ENCODE peak calls at places on chromosomes 12 and 14, in five cellular contexts. One of them, this sample, is unnamed.

GRCh38 chr14:96299441-96299840 is 43.4 kb downstream of the BDKRB1 start:
- DNase-seq in activated naive CD8-positive, alpha-beta T cell treated with anti-CD3 and anti-CD28 coated beads for 36 hours: no peak
- DNase-seq in NCI-H1105: no peak
- DNase-seq in activated effector memory CD4-positive, alpha-beta T cell treated with Interleukin-2 at 50 U/mL for 16 hours: no peak
- DNase-seq in astrocyte of the hippocampus: no peak
- DNase-seq in this sample: no peak

GRCh38 chr12:113277511-113277910 is 56.2 kb downstream of the TPCN1 start:
- DNase-seq in activated naive CD8-positive, alpha-beta T cell treated with anti-CD3 and anti-CD28 coated beads for 36 hours: no peak
- DNase-seq in NCI-H1105: no peak
- DNase-seq in activated effector memory CD4-positive, alpha-beta T cell treated with Interleukin-2 at 50 U/mL for 16 hours: no peak
- DNase-seq in astrocyte of the hippocampus: no peak
- DNase-seq in this sample: no peak

GRCh38 chr14:103723176-103724081 is 7.8 kb downstream of the ZFYVE21 start:
- DNase-seq in activated naive CD8-positive, alpha-beta T cell treated with anti-CD3 and anti-CD28 coated beads for 36 hours: no peak
- DNase-seq in NCI-H1105: no peak
- DNase-seq in activated effector memory CD4-positive, alpha-beta T cell treated with Interleukin-2 at 50 U/mL for 16 hours: no peak
- DNase-seq in astrocyte of the hippocampus: peak
- DNase-seq in this sample: no peak

GRCh38 chr12:14952295-14952995 is 9.0 kb downstream of the ARHGDIB start:
- DNase-seq in activated naive CD8-positive, alpha-beta T cell treated with anti-CD3 and anti-CD28 coated beads for 36 hours: no peak
- DNase-seq in NCI-H1105: no peak
- DNase-seq in activated effector memory CD4-positive, alpha-beta T cell treated with Interleukin-2 at 50 U/mL for 16 hours: no peak
- DNase-seq in astrocyte of the hippocampus: peak
- DNase-seq in this sample: no peak

GRCh38 chr12:40017488-40017887 is 88.4 kb downstream of the SLC2A13 start:
- DNase-seq in activated naive CD8-positive, alpha-beta T cell treated with anti-CD3 and anti-CD28 coated beads for 36 hours: no peak
- DNase-seq in NCI-H1105: no peak
- DNase-seq in activated effector memory CD4-positive, alpha-beta T cell treated with Interleukin-2 at 50 U/mL for 16 hours: no peak
- DNase-seq in astrocyte of the hippocampus: no peak
- DNase-seq in this sample: no peak

GRCh38 chr12:47067778-47068431 is 11.5 kb upstream of the PCED1B start:
- DNase-seq in activated naive CD8-positive, alpha-beta T cell treated with anti-CD3 and anti-CD28 coated beads for 36 hours: no peak
- DNase-seq in NCI-H1105: no peak
- DNase-seq in activated effector memory CD4-positive, alpha-beta T cell treated with Interleukin-2 at 50 U/mL for 16 hours: no peak
- DNase-seq in astrocyte of the hippocampus: no peak
- DNase-seq in this sample: no peak

GRCh38 chr14:99687284-99688209 is 3.4 kb downstream of the CYP46A1 start:
- DNase-seq in activated naive CD8-positive, alpha-beta T cell treated with anti-CD3 and anti-CD28 coated beads for 36 hours: peak
- DNase-seq in NCI-H1105: no peak
- DNase-seq in activated effector memory CD4-positive, alpha-beta T cell treated with Interleukin-2 at 50 U/mL for 16 hours: no peak
- DNase-seq in astrocyte of the hippocampus: no peak
- DNase-seq in this sample: peak

GRCh38 chr12:52437508-52437907 is 3.3 kb upstream of the KRT75 start:
- DNase-seq in activated naive CD8-positive, alpha-beta T cell treated with anti-CD3 and anti-CD28 coated beads for 36 hours: no peak
- DNase-seq in NCI-H1105: no peak
- DNase-seq in activated effector memory CD4-positive, alpha-beta T cell treated with Interleukin-2 at 50 U/mL for 16 hours: no peak
- DNase-seq in astrocyte of the hippocampus: no peak
- DNase-seq in this sample: no peak

GRCh38 chr12:108691995-108692808 is 39.1 kb downstream of the CORO1C start:
- DNase-seq in activated naive CD8-positive, alpha-beta T cell treated with anti-CD3 and anti-CD28 coated beads for 36 hours: no peak
- DNase-seq in NCI-H1105: peak
- DNase-seq in activated effector memory CD4-positive, alpha-beta T cell treated with Interleukin-2 at 50 U/mL for 16 hours: no peak
- DNase-seq in astrocyte of the hippocampus: peak
- DNase-seq in this sample: no peak

GRCh38 chr12:122159879-122160278 is 14.1 kb downstream of the IL31 start:
- DNase-seq in activated naive CD8-positive, alpha-beta T cell treated with anti-CD3 and anti-CD28 coated beads for 36 hours: no peak
- DNase-seq in NCI-H1105: no peak
- DNase-seq in activated effector memory CD4-positive, alpha-beta T cell treated with Interleukin-2 at 50 U/mL for 16 hours: no peak
- DNase-seq in astrocyte of the hippocampus: no peak
- DNase-seq in this sample: no peak

GRCh38 chr14:24563505-24563904 is 12.5 kb downstream of the CTSG start:
- DNase-seq in activated naive CD8-positive, alpha-beta T cell treated with anti-CD3 and anti-CD28 coated beads for 36 hours: no peak
- DNase-seq in NCI-H1105: no peak
- DNase-seq in activated effector memory CD4-positive, alpha-beta T cell treated with Interleukin-2 at 50 U/mL for 16 hours: no peak
- DNase-seq in astrocyte of the hippocampus: no peak
- DNase-seq in this sample: no peak

GRCh38 chr14:73977896-73978295 is 27.8 kb downstream of the COQ6 start:
- DNase-seq in activated naive CD8-positive, alpha-beta T cell treated with anti-CD3 and anti-CD28 coated beads for 36 hours: no peak
- DNase-seq in NCI-H1105: no peak
- DNase-seq in activated effector memory CD4-positive, alpha-beta T cell treated with Interleukin-2 at 50 U/mL for 16 hours: no peak
- DNase-seq in astrocyte of the hippocampus: no peak
- DNase-seq in this sample: no peak

GRCh38 chr14:77063581-77064289 is 34.3 kb upstream of the CIPC start:
- DNase-seq in activated naive CD8-positive, alpha-beta T cell treated with anti-CD3 and anti-CD28 coated beads for 36 hours: no peak
- DNase-seq in NCI-H1105: no peak
- DNase-seq in activated effector memory CD4-positive, alpha-beta T cell treated with Interleukin-2 at 50 U/mL for 16 hours: no peak
- DNase-seq in astrocyte of the hippocampus: peak
- DNase-seq in this sample: no peak

GRCh38 chr12:93978553-93978952 is 169.8 kb upstream of the PLXNC1 start:
- DNase-seq in activated naive CD8-positive, alpha-beta T cell treated with anti-CD3 and anti-CD28 coated beads for 36 hours: no peak
- DNase-seq in NCI-H1105: no peak
- DNase-seq in activated effector memory CD4-positive, alpha-beta T cell treated with Interleukin-2 at 50 U/mL for 16 hours: no peak
- DNase-seq in astrocyte of the hippocampus: peak
- DNase-seq in this sample: no peak

GRCh38 chr14:70801836-70802235 is 7.5 kb downstream of the MAP3K9 start:
- DNase-seq in activated naive CD8-positive, alpha-beta T cell treated with anti-CD3 and anti-CD28 coated beads for 36 hours: no peak
- DNase-seq in NCI-H1105: no peak
- DNase-seq in activated effector memory CD4-positive, alpha-beta T cell treated with Interleukin-2 at 50 U/mL for 16 hours: no peak
- DNase-seq in astrocyte of the hippocampus: no peak
- DNase-seq in this sample: no peak

GRCh38 chr14:88168498-88169165 is 154.4 kb downstream of the KCNK10 start:
- DNase-seq in activated naive CD8-positive, alpha-beta T cell treated with anti-CD3 and anti-CD28 coated beads for 36 hours: peak
- DNase-seq in NCI-H1105: no peak
- DNase-seq in activated effector memory CD4-positive, alpha-beta T cell treated with Interleukin-2 at 50 U/mL for 16 hours: peak
- DNase-seq in astrocyte of the hippocampus: peak
- DNase-seq in this sample: peak

GRCh38 chr12:68420225-68421008 is 88.3 kb upstream of the MDM1 start:
- DNase-seq in activated naive CD8-positive, alpha-beta T cell treated with anti-CD3 and anti-CD28 coated beads for 36 hours: no peak
- DNase-seq in NCI-H1105: no peak
- DNase-seq in activated effector memory CD4-positive, alpha-beta T cell treated with Interleukin-2 at 50 U/mL for 16 hours: no peak
- DNase-seq in astrocyte of the hippocampus: peak
- DNase-seq in this sample: no peak